ENCODE peak calls at places on chromosomes 12 and 14, in ten cellular contexts. One of them, this sample, is unnamed.
A peak's percentile ranks its signal among the peaks of the same experiment; 100 is the strongest.

GRCh38 chr12:53171725-53172329 is 8.7 kb upstream of the ZNF740 start:
- DNase-seq in NCI-H1105: no peak
- DNase-seq in HT-29: peak; percentile 32
- DNase-seq in GM23248: no peak
- DNase-seq in GM04504: no peak
- DNase-seq in CD8-positive, alpha-beta T cell: no peak
- DNase-seq in kidney glomerular epithelial cell: no peak
- DNase-seq in NCI-H1092 treated with DMSO at 0.1 percent for 48 hours: peak; percentile 20
- DNase-seq in H4: no peak
- DNase-seq in AG20443: peak; percentile 30
- DNase-seq in this sample: no peak

GRCh38 chr14:71471604-71472003 is 460.6 kb upstream of the RGS6 start:
- DNase-seq in NCI-H1105: no peak
- DNase-seq in HT-29: no peak
- DNase-seq in GM23248: no peak
- DNase-seq in GM04504: no peak
- DNase-seq in CD8-positive, alpha-beta T cell: no peak
- DNase-seq in kidney glomerular epithelial cell: no peak
- DNase-seq in NCI-H1092 treated with DMSO at 0.1 percent for 48 hours: no peak
- DNase-seq in H4: no peak
- DNase-seq in AG20443: no peak
- DNase-seq in this sample: no peak

GRCh38 chr12:125533434-125534029 is 468.3 kb downstream of the AACS start:
- DNase-seq in NCI-H1105: peak; percentile 60
- DNase-seq in HT-29: peak; percentile 21
- DNase-seq in GM23248: peak; percentile 10
- DNase-seq in GM04504: no peak
- DNase-seq in CD8-positive, alpha-beta T cell: no peak
- DNase-seq in kidney glomerular epithelial cell: no peak
- DNase-seq in NCI-H1092 treated with DMSO at 0.1 percent for 48 hours: peak; percentile 13
- DNase-seq in H4: peak; percentile 43
- DNase-seq in AG20443: peak; percentile 39
- DNase-seq in this sample: no peak

GRCh38 chr12:121279507-121279915 is 17.0 kb downstream of the CAMKK2 start:
- DNase-seq in NCI-H1105: no peak
- DNase-seq in HT-29: no peak
- DNase-seq in GM23248: peak; percentile 82
- DNase-seq in GM04504: no peak
- DNase-seq in CD8-positive, alpha-beta T cell: no peak
- DNase-seq in kidney glomerular epithelial cell: no peak
- DNase-seq in NCI-H1092 treated with DMSO at 0.1 percent for 48 hours: no peak
- DNase-seq in H4: no peak
- DNase-seq in AG20443: peak; percentile 81
- DNase-seq in this sample: no peak

GRCh38 chr12:85985996-85986395 is 111.9 kb downstream of the NTS start:
- DNase-seq in NCI-H1105: no peak
- DNase-seq in HT-29: peak; percentile 23
- DNase-seq in GM23248: no peak
- DNase-seq in GM04504: no peak
- DNase-seq in CD8-positive, alpha-beta T cell: no peak
- DNase-seq in kidney glomerular epithelial cell: no peak
- DNase-seq in NCI-H1092 treated with DMSO at 0.1 percent for 48 hours: no peak
- DNase-seq in H4: no peak
- DNase-seq in AG20443: no peak
- DNase-seq in this sample: no peak

GRCh38 chr12:121209629-121210572 is at the start of gene P2RX4:
- DNase-seq in NCI-H1105: peak; percentile 65
- DNase-seq in HT-29: peak; percentile 72
- DNase-seq in GM23248: peak; percentile 93
- DNase-seq in GM04504: peak; percentile 49
- DNase-seq in CD8-positive, alpha-beta T cell: peak; percentile 90
- DNase-seq in kidney glomerular epithelial cell: peak; percentile 55
- DNase-seq in NCI-H1092 treated with DMSO at 0.1 percent for 48 hours: peak; percentile 54
- DNase-seq in H4: peak; percentile 58
- DNase-seq in AG20443: peak; percentile 93
- DNase-seq in this sample: peak; percentile 82

GRCh38 chr12:59182660-59183455 is 262.6 kb upstream of the LRIG3 start:
- DNase-seq in NCI-H1105: no peak
- DNase-seq in HT-29: no peak
- DNase-seq in GM23248: peak; percentile 27
- DNase-seq in GM04504: no peak
- DNase-seq in CD8-positive, alpha-beta T cell: no peak
- DNase-seq in kidney glomerular epithelial cell: no peak
- DNase-seq in NCI-H1092 treated with DMSO at 0.1 percent for 48 hours: no peak
- DNase-seq in H4: no peak
- DNase-seq in AG20443: no peak
- DNase-seq in this sample: no peak

GRCh38 chr12:56081393-56082347 is 1.7 kb downstream of the ERBB3 start:
- DNase-seq in NCI-H1105: no peak
- DNase-seq in HT-29: peak; percentile 79
- DNase-seq in GM23248: no peak
- DNase-seq in GM04504: no peak
- DNase-seq in CD8-positive, alpha-beta T cell: no peak
- DNase-seq in kidney glomerular epithelial cell: no peak
- DNase-seq in NCI-H1092 treated with DMSO at 0.1 percent for 48 hours: no peak
- DNase-seq in H4: no peak
- DNase-seq in AG20443: no peak
- DNase-seq in this sample: no peak

GRCh38 chr12:122656298-122656697 is 46.9 kb downstream of the HCAR2 start:
- DNase-seq in NCI-H1105: no peak
- DNase-seq in HT-29: no peak
- DNase-seq in GM23248: no peak
- DNase-seq in GM04504: no peak
- DNase-seq in CD8-positive, alpha-beta T cell: no peak
- DNase-seq in kidney glomerular epithelial cell: no peak
- DNase-seq in NCI-H1092 treated with DMSO at 0.1 percent for 48 hours: no peak
- DNase-seq in H4: no peak
- DNase-seq in AG20443: no peak
- DNase-seq in this sample: no peak

GRCh38 chr12:96141216-96141944 is 52.8 kb upstream of the ELK3 start:
- DNase-seq in NCI-H1105: no peak
- DNase-seq in HT-29: no peak
- DNase-seq in GM23248: peak; percentile 73
- DNase-seq in GM04504: peak; percentile 32
- DNase-seq in CD8-positive, alpha-beta T cell: no peak
- DNase-seq in kidney glomerular epithelial cell: no peak
- DNase-seq in NCI-H1092 treated with DMSO at 0.1 percent for 48 hours: no peak
- DNase-seq in H4: no peak
- DNase-seq in AG20443: peak; percentile 74
- DNase-seq in this sample: no peak

GRCh38 chr14:96661244-96661969 is 135.8 kb upstream of the VRK1 start:
- DNase-seq in NCI-H1105: no peak
- DNase-seq in HT-29: no peak
- DNase-seq in GM23248: no peak
- DNase-seq in GM04504: no peak
- DNase-seq in CD8-positive, alpha-beta T cell: no peak
- DNase-seq in kidney glomerular epithelial cell: no peak
- DNase-seq in NCI-H1092 treated with DMSO at 0.1 percent for 48 hours: no peak
- DNase-seq in H4: no peak
- DNase-seq in AG20443: no peak
- DNase-seq in this sample: no peak

GRCh38 chr12:47867496-47867941 is 37.3 kb downstream of the VDR start:
- DNase-seq in NCI-H1105: no peak
- DNase-seq in HT-29: no peak
- DNase-seq in GM23248: peak; percentile 94
- DNase-seq in GM04504: peak; percentile 62
- DNase-seq in CD8-positive, alpha-beta T cell: no peak
- DNase-seq in kidney glomerular epithelial cell: no peak
- DNase-seq in NCI-H1092 treated with DMSO at 0.1 percent for 48 hours: no peak
- DNase-seq in H4: peak; percentile 26
- DNase-seq in AG20443: peak; percentile 89
- DNase-seq in this sample: no peak

GRCh38 chr14:105485720-105486332 is 860 bp upstream of the CRIP1 start:
- DNase-seq in NCI-H1105: no peak
- DNase-seq in HT-29: peak; percentile 84
- DNase-seq in GM23248: no peak
- DNase-seq in GM04504: no peak
- DNase-seq in CD8-positive, alpha-beta T cell: no peak
- DNase-seq in kidney glomerular epithelial cell: peak; percentile 16
- DNase-seq in NCI-H1092 treated with DMSO at 0.1 percent for 48 hours: no peak
- DNase-seq in H4: no peak
- DNase-seq in AG20443: no peak
- DNase-seq in this sample: peak; percentile 41

GRCh38 chr12:45730842-45731336 is 1.4 kb downstream of the ARID2 start:
- DNase-seq in NCI-H1105: peak; percentile 68
- DNase-seq in HT-29: peak; percentile 73
- DNase-seq in GM23248: peak; percentile 52
- DNase-seq in GM04504: no peak
- DNase-seq in CD8-positive, alpha-beta T cell: no peak
- DNase-seq in kidney glomerular epithelial cell: peak; percentile 58
- DNase-seq in NCI-H1092 treated with DMSO at 0.1 percent for 48 hours: peak; percentile 66
- DNase-seq in H4: no peak
- DNase-seq in AG20443: no peak
- DNase-seq in this sample: peak; percentile 16

GRCh38 chr14:35261774-35262173 is 30.4 kb upstream of the PSMA6 start:
- DNase-seq in NCI-H1105: no peak
- DNase-seq in HT-29: peak; percentile 8
- DNase-seq in GM23248: peak; percentile 15
- DNase-seq in GM04504: no peak
- DNase-seq in CD8-positive, alpha-beta T cell: no peak
- DNase-seq in kidney glomerular epithelial cell: peak; percentile 8
- DNase-seq in NCI-H1092 treated with DMSO at 0.1 percent for 48 hours: no peak
- DNase-seq in H4: no peak
- DNase-seq in AG20443: no peak
- DNase-seq in this sample: no peak

GRCh38 chr12:4280351-4281163 is 7.0 kb downstream of the CCND2 start:
- DNase-seq in NCI-H1105: no peak
- DNase-seq in HT-29: no peak
- DNase-seq in GM23248: no peak
- DNase-seq in GM04504: no peak
- DNase-seq in CD8-positive, alpha-beta T cell: no peak
- DNase-seq in kidney glomerular epithelial cell: no peak
- DNase-seq in NCI-H1092 treated with DMSO at 0.1 percent for 48 hours: no peak
- DNase-seq in H4: no peak
- DNase-seq in AG20443: no peak
- DNase-seq in this sample: no peak

GRCh38 chr14:96666088-96666487 is 131.1 kb upstream of the VRK1 start:
- DNase-seq in NCI-H1105: no peak
- DNase-seq in HT-29: no peak
- DNase-seq in GM23248: no peak
- DNase-seq in GM04504: no peak
- DNase-seq in CD8-positive, alpha-beta T cell: no peak
- DNase-seq in kidney glomerular epithelial cell: no peak
- DNase-seq in NCI-H1092 treated with DMSO at 0.1 percent for 48 hours: no peak
- DNase-seq in H4: no peak
- DNase-seq in AG20443: no peak
- DNase-seq in this sample: no peak